ENCODE peak calls at places on chromosome 3, in ten cellular contexts. One of them, this sample, is unnamed.

GRCh38 chr3:149909923-149910322 is 60.8 kb downstream of the PFN2 start:
- DNase-seq in heart right ventricle: no peak
- DNase-seq in neural crest cell: no peak
- DNase-seq in endothelial cell: no peak
- DNase-seq in GM10248: no peak
- DNase-seq in fibroblast of lung: no peak
- DNase-seq in WTC11: no peak
- DNase-seq in AG04449: no peak
- DNase-seq in fibroblast of the aortic adventitia: no peak
- DNase-seq in sigmoid colon: no peak
- DNase-seq in this sample: no peak

GRCh38 chr3:55283441-55283925 is 203.6 kb downstream of the WNT5A start:
- DNase-seq in heart right ventricle: no peak
- DNase-seq in neural crest cell: no peak
- DNase-seq in endothelial cell: no peak
- DNase-seq in GM10248: no peak
- DNase-seq in fibroblast of lung: no peak
- DNase-seq in WTC11: no peak
- DNase-seq in AG04449: no peak
- DNase-seq in fibroblast of the aortic adventitia: no peak
- DNase-seq in sigmoid colon: no peak
- DNase-seq in this sample: no peak

GRCh38 chr3:156209631-156210336 is 89.4 kb downstream of the KCNAB1 start:
- DNase-seq in heart right ventricle: no peak
- DNase-seq in neural crest cell: no peak
- DNase-seq in endothelial cell: no peak
- DNase-seq in GM10248: no peak
- DNase-seq in fibroblast of lung: peak; percentile 63
- DNase-seq in WTC11: no peak
- DNase-seq in AG04449: no peak
- DNase-seq in fibroblast of the aortic adventitia: no peak
- DNase-seq in sigmoid colon: no peak
- DNase-seq in this sample: no peak

GRCh38 chr3:188349963-188350332 is 196.0 kb downstream of the LPP start:
- DNase-seq in heart right ventricle: no peak
- DNase-seq in neural crest cell: no peak
- DNase-seq in endothelial cell: no peak
- DNase-seq in GM10248: no peak
- DNase-seq in fibroblast of lung: no peak
- DNase-seq in WTC11: no peak
- DNase-seq in AG04449: no peak
- DNase-seq in fibroblast of the aortic adventitia: no peak
- DNase-seq in sigmoid colon: no peak
- DNase-seq in this sample: no peak

GRCh38 chr3:172142074-172143059 is 103.0 kb downstream of the FNDC3B start:
- DNase-seq in heart right ventricle: no peak
- DNase-seq in neural crest cell: no peak
- DNase-seq in endothelial cell: no peak
- DNase-seq in GM10248: peak; percentile 53
- DNase-seq in fibroblast of lung: peak; percentile 93
- DNase-seq in WTC11: no peak
- DNase-seq in AG04449: peak; percentile 40
- DNase-seq in fibroblast of the aortic adventitia: peak; percentile 69
- DNase-seq in sigmoid colon: no peak
- DNase-seq in this sample: no peak

GRCh38 chr3:28745436-28745835 is 396.8 kb upstream of the AZI2 start:
- DNase-seq in heart right ventricle: no peak
- DNase-seq in neural crest cell: no peak
- DNase-seq in endothelial cell: no peak
- DNase-seq in GM10248: no peak
- DNase-seq in fibroblast of lung: peak; percentile 34
- DNase-seq in WTC11: no peak
- DNase-seq in AG04449: no peak
- DNase-seq in fibroblast of the aortic adventitia: peak; percentile 0
- DNase-seq in sigmoid colon: no peak
- DNase-seq in this sample: no peak

GRCh38 chr3:51978143-51978502 is 3.3 kb downstream of the ABHD14A start:
- DNase-seq in heart right ventricle: no peak
- DNase-seq in neural crest cell: no peak
- DNase-seq in endothelial cell: no peak
- DNase-seq in GM10248: no peak
- DNase-seq in fibroblast of lung: no peak
- DNase-seq in WTC11: no peak
- DNase-seq in AG04449: no peak
- DNase-seq in fibroblast of the aortic adventitia: no peak
- DNase-seq in sigmoid colon: no peak
- DNase-seq in this sample: no peak

GRCh38 chr3:170178631-170179030 is 2.9 kb downstream of the PHC3 start:
- DNase-seq in heart right ventricle: no peak
- DNase-seq in neural crest cell: no peak
- DNase-seq in endothelial cell: no peak
- DNase-seq in GM10248: peak; percentile 35
- DNase-seq in fibroblast of lung: no peak
- DNase-seq in WTC11: no peak
- DNase-seq in AG04449: no peak
- DNase-seq in fibroblast of the aortic adventitia: no peak
- DNase-seq in sigmoid colon: no peak
- DNase-seq in this sample: no peak

GRCh38 chr3:107201146-107201545 is 176.1 kb upstream of the CCDC54 start:
- DNase-seq in heart right ventricle: no peak
- DNase-seq in neural crest cell: no peak
- DNase-seq in endothelial cell: no peak
- DNase-seq in GM10248: no peak
- DNase-seq in fibroblast of lung: no peak
- DNase-seq in WTC11: no peak
- DNase-seq in AG04449: no peak
- DNase-seq in fibroblast of the aortic adventitia: no peak
- DNase-seq in sigmoid colon: no peak
- DNase-seq in this sample: no peak

GRCh38 chr3:48151058-48151806 is 37.0 kb downstream of the CDC25A start:
- DNase-seq in heart right ventricle: peak; percentile 76
- DNase-seq in neural crest cell: peak; percentile 65
- DNase-seq in endothelial cell: peak; percentile 76
- DNase-seq in GM10248: peak; percentile 85
- DNase-seq in fibroblast of lung: peak; percentile 76
- DNase-seq in WTC11: peak; percentile 90
- DNase-seq in AG04449: no peak
- DNase-seq in fibroblast of the aortic adventitia: peak; percentile 85
- DNase-seq in sigmoid colon: peak; percentile 90
- DNase-seq in this sample: peak; percentile 34

GRCh38 chr3:178159691-178160090 is 376.5 kb upstream of the KCNMB2 start:
- DNase-seq in heart right ventricle: no peak
- DNase-seq in neural crest cell: no peak
- DNase-seq in endothelial cell: no peak
- DNase-seq in GM10248: no peak
- DNase-seq in fibroblast of lung: peak; percentile 23
- DNase-seq in WTC11: no peak
- DNase-seq in AG04449: no peak
- DNase-seq in fibroblast of the aortic adventitia: peak; percentile 6
- DNase-seq in sigmoid colon: no peak
- DNase-seq in this sample: no peak

GRCh38 chr3:178152988-178153387 is 383.2 kb upstream of the KCNMB2 start:
- DNase-seq in heart right ventricle: no peak
- DNase-seq in neural crest cell: no peak
- DNase-seq in endothelial cell: no peak
- DNase-seq in GM10248: no peak
- DNase-seq in fibroblast of lung: no peak
- DNase-seq in WTC11: no peak
- DNase-seq in AG04449: no peak
- DNase-seq in fibroblast of the aortic adventitia: no peak
- DNase-seq in sigmoid colon: no peak
- DNase-seq in this sample: no peak

GRCh38 chr3:178152010-178152409 is 384.2 kb upstream of the KCNMB2 start:
- DNase-seq in heart right ventricle: no peak
- DNase-seq in neural crest cell: no peak
- DNase-seq in endothelial cell: no peak
- DNase-seq in GM10248: no peak
- DNase-seq in fibroblast of lung: no peak
- DNase-seq in WTC11: no peak
- DNase-seq in AG04449: no peak
- DNase-seq in fibroblast of the aortic adventitia: peak; percentile 19
- DNase-seq in sigmoid colon: no peak
- DNase-seq in this sample: no peak

GRCh38 chr3:178155521-178155920 is 380.7 kb upstream of the KCNMB2 start:
- DNase-seq in heart right ventricle: no peak
- DNase-seq in neural crest cell: no peak
- DNase-seq in endothelial cell: no peak
- DNase-seq in GM10248: no peak
- DNase-seq in fibroblast of lung: no peak
- DNase-seq in WTC11: no peak
- DNase-seq in AG04449: no peak
- DNase-seq in fibroblast of the aortic adventitia: no peak
- DNase-seq in sigmoid colon: no peak
- DNase-seq in this sample: no peak
- TF ChIP-seq CTCF in heart right ventricle: peak; percentile 38
- TF ChIP-seq CTCF in neural crest cell: no peak
- TF ChIP-seq CTCF in endothelial cell: no peak
- TF ChIP-seq CTCF in GM10248: no peak
- TF ChIP-seq CTCF in fibroblast of lung: no peak
- TF ChIP-seq CTCF in WTC11: no peak
- TF ChIP-seq CTCF in AG04449: no peak
- TF ChIP-seq CTCF in fibroblast of the aortic adventitia: no peak
- TF ChIP-seq CTCF in sigmoid colon: no peak
- TF ChIP-seq CTCF in this sample: no peak

GRCh38 chr3:139020868-139021234 is at the start of gene PRR23B:
- DNase-seq in heart right ventricle: no peak
- DNase-seq in neural crest cell: no peak
- DNase-seq in endothelial cell: no peak
- DNase-seq in GM10248: no peak
- DNase-seq in fibroblast of lung: no peak
- DNase-seq in WTC11: peak; percentile 17
- DNase-seq in AG04449: no peak
- DNase-seq in fibroblast of the aortic adventitia: no peak
- DNase-seq in sigmoid colon: no peak
- DNase-seq in this sample: no peak
- TF ChIP-seq CTCF in heart right ventricle: no peak
- TF ChIP-seq CTCF in neural crest cell: peak; percentile 34
- TF ChIP-seq CTCF in endothelial cell: peak; percentile 61
- TF ChIP-seq CTCF in GM10248: no peak
- TF ChIP-seq CTCF in fibroblast of lung: no peak
- TF ChIP-seq CTCF in WTC11: peak; percentile 23
- TF ChIP-seq CTCF in AG04449: no peak
- TF ChIP-seq CTCF in fibroblast of the aortic adventitia: peak; percentile 4
- TF ChIP-seq CTCF in sigmoid colon: no peak
- TF ChIP-seq CTCF in this sample: no peak

GRCh38 chr3:198081421-198081844 is 121.4 kb downstream of the LMLN start:
- DNase-seq in heart right ventricle: peak; percentile 13
- DNase-seq in neural crest cell: peak; percentile 5
- DNase-seq in endothelial cell: peak; percentile 12
- DNase-seq in GM10248: no peak
- DNase-seq in fibroblast of lung: no peak
- DNase-seq in WTC11: peak; percentile 36
- DNase-seq in AG04449: no peak
- DNase-seq in fibroblast of the aortic adventitia: no peak
- DNase-seq in sigmoid colon: peak; percentile 58
- DNase-seq in this sample: no peak

GRCh38 chr3:198080521-198081384 is 120.7 kb downstream of the LMLN start:
- DNase-seq in heart right ventricle: peak; percentile 70
- DNase-seq in neural crest cell: peak; percentile 81
- DNase-seq in endothelial cell: peak; percentile 91
- DNase-seq in GM10248: peak; percentile 65
- DNase-seq in fibroblast of lung: peak; percentile 60
- DNase-seq in WTC11: peak; percentile 81
- DNase-seq in AG04449: no peak
- DNase-seq in fibroblast of the aortic adventitia: peak; percentile 46
- DNase-seq in sigmoid colon: peak; percentile 78
- DNase-seq in this sample: peak; percentile 30

GRCh38 chr3:198076722-198077308 is 116.8 kb downstream of the LMLN start:
- DNase-seq in heart right ventricle: no peak
- DNase-seq in neural crest cell: no peak
- DNase-seq in endothelial cell: no peak
- DNase-seq in GM10248: no peak
- DNase-seq in fibroblast of lung: no peak
- DNase-seq in WTC11: no peak
- DNase-seq in AG04449: no peak
- DNase-seq in fibroblast of the aortic adventitia: no peak
- DNase-seq in sigmoid colon: no peak
- DNase-seq in this sample: no peak

DNA sequence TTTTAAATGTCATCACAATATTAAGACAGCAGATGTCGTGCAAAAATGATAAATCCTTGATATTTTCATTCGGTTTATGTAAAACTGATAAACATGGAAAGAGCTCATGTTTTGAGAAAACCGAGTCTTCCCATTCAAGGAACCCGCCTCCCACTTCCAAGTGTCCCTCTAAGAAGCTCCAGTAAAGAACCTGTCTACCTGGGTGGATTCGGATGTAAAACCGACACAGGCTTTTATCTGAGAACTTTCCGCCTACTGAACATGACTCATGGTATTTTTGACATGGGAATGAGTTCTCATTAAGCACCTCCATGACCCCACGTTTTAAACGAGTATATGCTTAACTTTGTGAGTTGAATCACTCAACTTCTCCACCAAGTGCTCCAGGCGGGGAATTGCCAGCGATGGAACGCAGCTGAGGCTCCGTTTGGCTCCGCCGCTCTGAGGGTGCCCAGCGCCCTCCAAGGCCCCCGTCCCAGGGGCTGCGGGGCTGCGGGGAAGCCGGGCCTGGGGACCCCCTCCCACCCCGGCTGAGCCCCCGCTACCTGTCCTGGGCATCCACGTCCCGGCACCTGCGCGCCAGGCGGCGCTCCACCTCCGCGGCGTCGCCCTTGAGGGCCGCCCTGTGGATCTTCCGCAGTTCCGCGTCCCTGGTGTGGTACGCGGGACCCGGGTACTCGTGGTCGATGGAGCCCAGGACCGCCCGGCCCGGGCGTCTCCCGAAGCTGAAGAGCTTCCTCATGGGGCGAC is 119.9 kb downstream of the LMLN start:
- DNase-seq in heart right ventricle: peak; percentile 21
- DNase-seq in neural crest cell: peak; percentile 20
- DNase-seq in endothelial cell: peak; percentile 22
- DNase-seq in GM10248: peak; percentile 15
- DNase-seq in fibroblast of lung: peak; percentile 19
- DNase-seq in WTC11: peak; percentile 46
- DNase-seq in AG04449: no peak
- DNase-seq in fibroblast of the aortic adventitia: no peak
- DNase-seq in sigmoid colon: no peak
- DNase-seq in this sample: no peak
- TF ChIP-seq CTCF in heart right ventricle: no peak
- TF ChIP-seq CTCF in neural crest cell: no peak
- TF ChIP-seq CTCF in endothelial cell: no peak
- TF ChIP-seq CTCF in GM10248: peak; percentile 13
- TF ChIP-seq CTCF in fibroblast of lung: no peak
- TF ChIP-seq CTCF in WTC11: no peak
- TF ChIP-seq CTCF in AG04449: no peak
- TF ChIP-seq CTCF in fibroblast of the aortic adventitia: peak; percentile 0
- TF ChIP-seq CTCF in sigmoid colon: no peak
- TF ChIP-seq CTCF in this sample: no peak

DNA sequence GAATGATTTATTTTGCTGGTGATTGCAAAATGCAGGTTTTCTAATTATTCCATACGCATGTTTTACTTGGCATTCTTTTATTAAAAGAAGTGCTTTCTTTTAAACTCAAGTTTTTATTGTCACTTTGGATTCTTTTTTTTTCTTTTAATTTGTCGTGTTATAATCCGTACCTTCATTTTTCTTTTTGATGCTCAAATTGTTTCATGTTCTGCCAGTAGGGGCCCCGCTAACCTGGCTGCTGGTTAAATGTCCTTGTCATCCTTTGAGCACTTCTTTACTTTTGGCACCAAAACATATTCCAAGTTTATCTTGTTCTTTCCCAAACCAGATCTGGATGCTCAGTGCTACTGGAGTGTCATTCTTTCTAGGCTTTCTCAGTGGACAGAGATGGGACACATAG is 31.6 kb downstream of the MED12L start:
- DNase-seq in heart right ventricle: no peak
- DNase-seq in neural crest cell: no peak
- DNase-seq in endothelial cell: no peak
- DNase-seq in GM10248: no peak
- DNase-seq in fibroblast of lung: no peak
- DNase-seq in WTC11: no peak
- DNase-seq in AG04449: no peak
- DNase-seq in fibroblast of the aortic adventitia: no peak
- DNase-seq in sigmoid colon: no peak
- DNase-seq in this sample: no peak
- TF ChIP-seq CTCF in heart right ventricle: no peak
- TF ChIP-seq CTCF in neural crest cell: peak; percentile 26
- TF ChIP-seq CTCF in endothelial cell: no peak
- TF ChIP-seq CTCF in GM10248: no peak
- TF ChIP-seq CTCF in fibroblast of lung: no peak
- TF ChIP-seq CTCF in WTC11: no peak
- TF ChIP-seq CTCF in AG04449: no peak
- TF ChIP-seq CTCF in fibroblast of the aortic adventitia: no peak
- TF ChIP-seq CTCF in sigmoid colon: no peak
- TF ChIP-seq CTCF in this sample: no peak